ENCODE peak calls at places on chromosomes 4 and X, in ten cellular contexts. One of them, this sample, is unnamed.

GRCh38 chrX:9537781-9538180 is 72.9 kb downstream of the TBL1X start:
- DNase-seq in kidney tubule cell: no peak
- DNase-seq in RKO: no peak
- DNase-seq in H9: no peak
- DNase-seq in thoracic aorta: no peak
- DNase-seq in transverse colon: no peak
- DNase-seq in GM10248: no peak
- DNase-seq in activated T-helper 1 cell treated with Interleukin-2 at 50 U/mL for 16 hours: no peak
- DNase-seq in WTC11: no peak
- DNase-seq in activated naive CD4-positive, alpha-beta T cell treated with anti-CD3 and anti-CD28 coated beads, Interleukin-2, amount 50 U/mL, for 72 hours: no peak
- DNase-seq in this sample: no peak

GRCh38 chr4:127905029-127905428 is 24.3 kb downstream of the PLK4 start:
- DNase-seq in RKO: no peak
- DNase-seq in WTC11: no peak
- DNase-seq in kidney tubule cell: no peak
- DNase-seq in transverse colon: no peak
- DNase-seq in activated T-helper 1 cell treated with Interleukin-2 at 50 U/mL for 16 hours: no peak
- DNase-seq in GM10248: no peak
- DNase-seq in H9: no peak
- DNase-seq in thoracic aorta: no peak
- DNase-seq in activated naive CD4-positive, alpha-beta T cell treated with anti-CD3 and anti-CD28 coated beads, Interleukin-2, amount 50 U/mL, for 72 hours: no peak
- DNase-seq in this sample: no peak

GRCh38 chr4:145566767-145567166 is 52.4 kb upstream of the MMAA start:
- DNase-seq in activated T-helper 1 cell treated with Interleukin-2 at 50 U/mL for 16 hours: no peak
- DNase-seq in GM10248: no peak
- DNase-seq in RKO: no peak
- DNase-seq in WTC11: no peak
- DNase-seq in H9: no peak
- DNase-seq in activated naive CD4-positive, alpha-beta T cell treated with anti-CD3 and anti-CD28 coated beads, Interleukin-2, amount 50 U/mL, for 72 hours: no peak
- DNase-seq in kidney tubule cell: no peak
- DNase-seq in thoracic aorta: no peak
- DNase-seq in transverse colon: no peak
- DNase-seq in this sample: no peak

GRCh38 chrX:72280210-72280882 is 3.3 kb upstream of the RPS4X start:
- DNase-seq in transverse colon: no peak
- DNase-seq in H9: no peak
- DNase-seq in GM10248: no peak
- DNase-seq in thoracic aorta: no peak
- DNase-seq in activated T-helper 1 cell treated with Interleukin-2 at 50 U/mL for 16 hours: no peak
- DNase-seq in RKO: peak
- DNase-seq in kidney tubule cell: peak
- DNase-seq in WTC11: no peak
- DNase-seq in activated naive CD4-positive, alpha-beta T cell treated with anti-CD3 and anti-CD28 coated beads, Interleukin-2, amount 50 U/mL, for 72 hours: no peak
- DNase-seq in this sample: no peak

GRCh38 chr4:156909010-156909409 is 62.6 kb downstream of the PDGFC start:
- DNase-seq in WTC11: no peak
- DNase-seq in RKO: no peak
- DNase-seq in H9: no peak
- DNase-seq in transverse colon: no peak
- DNase-seq in activated naive CD4-positive, alpha-beta T cell treated with anti-CD3 and anti-CD28 coated beads, Interleukin-2, amount 50 U/mL, for 72 hours: no peak
- DNase-seq in kidney tubule cell: no peak
- DNase-seq in GM10248: no peak
- DNase-seq in thoracic aorta: no peak
- DNase-seq in activated T-helper 1 cell treated with Interleukin-2 at 50 U/mL for 16 hours: no peak
- DNase-seq in this sample: no peak

GRCh38 chr4:101345271-101345595 is 2.1 kb downstream of the PPP3CA start:
- DNase-seq in activated naive CD4-positive, alpha-beta T cell treated with anti-CD3 and anti-CD28 coated beads, Interleukin-2, amount 50 U/mL, for 72 hours: no peak
- DNase-seq in thoracic aorta: no peak
- DNase-seq in H9: no peak
- DNase-seq in activated T-helper 1 cell treated with Interleukin-2 at 50 U/mL for 16 hours: no peak
- DNase-seq in RKO: peak
- DNase-seq in kidney tubule cell: no peak
- DNase-seq in WTC11: no peak
- DNase-seq in GM10248: peak
- DNase-seq in transverse colon: no peak
- DNase-seq in this sample: no peak

GRCh38 chr4:169267070-169267469 is 3.7 kb downstream of the SH3RF1 start:
- DNase-seq in activated naive CD4-positive, alpha-beta T cell treated with anti-CD3 and anti-CD28 coated beads, Interleukin-2, amount 50 U/mL, for 72 hours: no peak
- DNase-seq in thoracic aorta: no peak
- DNase-seq in kidney tubule cell: no peak
- DNase-seq in activated T-helper 1 cell treated with Interleukin-2 at 50 U/mL for 16 hours: no peak
- DNase-seq in WTC11: no peak
- DNase-seq in transverse colon: no peak
- DNase-seq in GM10248: no peak
- DNase-seq in H9: no peak
- DNase-seq in RKO: no peak
- DNase-seq in this sample: no peak

GRCh38 chr4:865121-865465 is 39.2 kb upstream of the CPLX1 start:
- DNase-seq in kidney tubule cell: no peak
- DNase-seq in RKO: no peak
- DNase-seq in WTC11: no peak
- DNase-seq in thoracic aorta: no peak
- DNase-seq in GM10248: no peak
- DNase-seq in H9: no peak
- DNase-seq in activated naive CD4-positive, alpha-beta T cell treated with anti-CD3 and anti-CD28 coated beads, Interleukin-2, amount 50 U/mL, for 72 hours: no peak
- DNase-seq in transverse colon: no peak
- DNase-seq in activated T-helper 1 cell treated with Interleukin-2 at 50 U/mL for 16 hours: no peak
- DNase-seq in this sample: no peak

This sample was measured in suprapubic skin.